ENCODE peak calls at places on chromosomes 12 and 14, in nine cellular contexts. K is fibroblast of villous mesenchyme, E is heart right ventricle, L is heart left ventricle, B is HCT116, O is uterus, I is IMR-90, D is type B pancreatic cell, J is GM12865. P is an unnamed sample.

GRCh38 chr12:93341409-93342044 is 36.2 kb upstream of the NUDT4 start:
- DNase-seq in K (no peak), E (no peak), L (no peak), B (no peak), O (no peak), I (no peak), D (no peak), J (peak), P (no peak)

GRCh38 chr12:52648012-52648550 is 3.9 kb downstream of the KRT2 start:
- DNase-seq in K (no peak), E (no peak), L (no peak), B (no peak), O (no peak), I (no peak), D (no peak), J (no peak), P (no peak)

GRCh38 chr14:22740020-22740419 is 26.5 kb upstream of the OXA1L start:
- DNase-seq in K (no peak), E (no peak), L (no peak), B (no peak), O (no peak), I (no peak), D (no peak), J (no peak), P (no peak)

GRCh38 chr12:31944299-31944698 is 14.9 kb upstream of the RESF1 start:
- DNase-seq in K (no peak), E (no peak), L (no peak), B (no peak), O (no peak), I (peak), D (no peak), J (no peak), P (no peak)

GRCh38 chr12:92558806-92559205 is 144.0 kb upstream of the PLEKHG7 start:
- DNase-seq in K (no peak), E (no peak), L (no peak), B (no peak), O (no peak), I (peak), D (no peak), J (peak), P (no peak)

GRCh38 chr14:64584185-64584584 is 34.4 kb downstream of the PPP1R36 start:
- DNase-seq in K (no peak), E (no peak), L (no peak), B (no peak), O (no peak), I (no peak), D (no peak), J (no peak), P (no peak)

GRCh38 chr14:51962678-51963077 is 26.7 kb upstream of the RTRAF start:
- DNase-seq in K (no peak), E (no peak), L (no peak), B (no peak), O (no peak), I (peak), D (no peak), J (no peak), P (no peak)

GRCh38 chr12:6936642-6937480 is 6.8 kb upstream of the RNU7-1 start:
- DNase-seq in K (no peak), E (no peak), L (no peak), B (no peak), O (peak), I (no peak), D (no peak), J (peak), P (no peak)

GRCh38 chr14:66001356-66001755 is 484.8 kb upstream of the CCDC196 start:
- DNase-seq in K (no peak), E (no peak), L (no peak), B (no peak), O (no peak), I (no peak), D (no peak), J (no peak), P (no peak)

GRCh38 chr14:105398726-105399440 is 545 bp downstream of the TEX22 start:
- DNase-seq in K (no peak), E (no peak), L (no peak), B (no peak), O (no peak), I (peak), D (no peak), J (peak), P (no peak)

GRCh38 chr12:77179515-77179914 is 114.1 kb upstream of the E2F7 start:
- DNase-seq in K (no peak), E (no peak), L (no peak), B (no peak), O (no peak), I (no peak), D (no peak), J (no peak), P (no peak)

GRCh38 chr14:70735043-70735442 is 74.3 kb downstream of the MAP3K9 start:
- DNase-seq in K (peak), E (no peak), L (no peak), B (no peak), O (no peak), I (no peak), D (no peak), J (no peak), P (no peak)

DNA sequence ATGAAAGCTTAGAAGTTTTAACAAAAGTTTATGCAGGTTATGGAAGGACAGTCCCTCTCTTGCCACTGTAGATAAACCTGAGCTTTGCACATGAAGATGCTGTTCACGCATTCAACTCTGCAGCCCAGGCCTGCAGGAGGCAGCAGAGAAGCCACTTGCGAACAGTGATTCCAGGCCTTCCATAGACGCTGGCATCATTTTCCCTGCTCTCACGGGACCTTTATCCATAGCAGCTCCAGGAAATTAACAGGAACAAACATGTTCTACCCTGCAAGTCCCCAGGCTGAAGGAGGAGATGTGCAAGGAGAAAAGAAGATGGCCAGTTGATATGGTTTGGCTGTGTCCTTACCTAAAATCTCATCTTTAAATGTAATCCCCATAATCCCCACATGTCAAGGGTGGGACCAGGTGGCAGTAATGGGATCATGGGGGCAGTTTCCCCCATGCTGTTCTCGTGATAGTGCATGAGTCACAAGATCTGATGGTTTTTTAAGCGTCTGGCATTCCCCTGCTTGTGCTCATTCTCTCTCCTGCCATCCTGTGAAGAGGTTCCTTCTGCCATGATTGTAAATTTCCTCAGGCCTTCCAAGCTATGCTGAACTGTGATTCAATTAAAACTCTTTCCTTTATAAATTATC is 2.0 kb downstream of the ERP27 start:
- DNase-seq in K (no peak), E (no peak), L (no peak), B (no peak), O (no peak), I (no peak), D (no peak), J (no peak), P (no peak)
- TF ChIP-seq CTCF in K (peak), E (peak), L (no peak), B (no peak), O (no peak), I (no peak), D (no peak), J (peak), P (no peak)

GRCh38 chr14:77154421-77154820 is 12.8 kb upstream of the ZDHHC22 start:
- DNase-seq in K (no peak), E (no peak), L (no peak), B (no peak), O (no peak), I (no peak), D (no peak), J (no peak), P (no peak)

GRCh38 chr14:77155083-77155482 is 13.5 kb upstream of the ZDHHC22 start:
- DNase-seq in K (no peak), E (no peak), L (no peak), B (no peak), O (no peak), I (no peak), D (no peak), J (no peak), P (no peak)

GRCh38 chr14:77151245-77151644 is 9.7 kb upstream of the ZDHHC22 start:
- DNase-seq in K (no peak), E (no peak), L (no peak), B (no peak), O (no peak), I (no peak), D (no peak), J (no peak), P (no peak)

GRCh38 chr14:77153802-77154201 is 12.2 kb upstream of the ZDHHC22 start:
- DNase-seq in K (no peak), E (no peak), L (no peak), B (no peak), O (no peak), I (no peak), D (no peak), J (no peak), P (no peak)

DNA sequence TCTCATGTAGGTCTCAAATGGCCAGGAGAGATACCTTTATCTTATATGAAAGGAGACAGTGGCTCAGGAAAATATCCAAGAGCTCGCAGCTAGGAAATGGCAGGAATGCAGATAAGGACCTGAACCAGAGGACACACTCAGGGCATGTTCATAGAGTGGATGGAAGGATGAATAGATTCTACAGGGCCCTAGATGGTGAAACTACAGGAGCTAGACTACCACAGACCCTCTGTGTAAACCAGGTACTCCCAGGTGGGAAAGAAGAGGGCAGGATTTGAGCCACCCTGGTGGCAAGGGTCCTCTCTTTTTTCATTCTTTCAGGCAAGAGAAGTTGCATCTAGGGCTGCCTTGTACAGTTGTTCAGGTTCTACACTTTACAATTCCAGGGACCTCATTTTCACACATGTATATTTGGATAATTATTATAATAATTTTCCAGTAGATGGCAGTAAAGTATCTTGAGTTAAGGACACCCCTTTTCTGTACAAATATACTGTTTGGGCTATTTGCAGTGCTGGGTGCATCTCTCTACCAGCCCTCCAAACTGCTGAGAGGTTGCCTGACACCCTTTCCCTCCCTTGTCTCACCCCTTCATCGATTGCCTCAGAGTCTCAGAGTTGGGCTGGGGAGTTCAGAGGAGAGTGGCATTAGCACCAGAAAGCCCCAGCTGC is 10.5 kb upstream of the ZDHHC22 start:
- DNase-seq in K (peak), E (no peak), L (no peak), B (peak), O (no peak), I (peak), D (no peak), J (peak), P (no peak)
- TF ChIP-seq CTCF in K (peak), E (peak), L (no peak), B (peak), O (no peak), I (peak), D (peak), J (no peak), P (no peak)

GRCh38 chr12:127677537-127678131 is 589.3 kb upstream of the TMEM132C start:
- DNase-seq in K (peak), E (peak), L (peak), B (no peak), O (peak), I (peak), D (no peak), J (peak), P (no peak)
- TF ChIP-seq CTCF in K (peak), E (peak), L (peak), B (no peak), O (peak), I (peak), D (peak), J (peak), P (no peak)

GRCh38 chr14:59677771-59678211 is 101.2 kb upstream of the CCDC175 start:
- DNase-seq in K (no peak), E (no peak), L (no peak), B (no peak), O (no peak), I (peak), D (no peak), J (no peak), P (no peak)
- TF ChIP-seq CTCF in K (no peak), E (no peak), L (no peak), B (no peak), O (no peak), I (no peak), D (no peak), J (no peak), P (no peak)

P was measured in natural killer cell.